ENCODE peak calls at places on chromosomes 16 and 17, in eight cellular contexts. X is HuH-7.5; N is CD8-positive, alpha-beta T cell; F is type B pancreatic cell; A is left kidney; L is stimulated activated CD4-positive, alpha-beta T cell treated with anti-CD3 and anti-CD28 coated beads, Interleukin-15, amount 100 ng/mL, for 1 hour; J is cardiac muscle cell; E is NCI-H2081. I is an unnamed sample.

GRCh38 chr16:57045694-57046381 is 46.5 kb upstream of the CPNE2 start:
- DNase-seq in X (peak; percentile 76), N (peak; percentile 68), F (no peak), A (peak; percentile 90), L (no peak), J (peak; percentile 76), E (no peak), I (peak; percentile 66)

GRCh38 chr16:2469399-2470233 is 1.5 kb upstream of the NTN3 start:
- DNase-seq in X (peak; percentile 44), N (no peak), F (no peak), A (no peak), L (no peak), J (no peak), E (no peak), I (no peak)

GRCh38 chr16:50842589-50842988 is 100.7 kb downstream of the CYLD start:
- DNase-seq in X (no peak), N (no peak), F (no peak), A (peak; percentile 28), L (no peak), J (no peak), E (no peak), I (no peak)

GRCh38 chr16:80285089-80285488 is 255.7 kb upstream of the DYNLRB2 start:
- DNase-seq in X (no peak), N (no peak), F (no peak), A (no peak), L (no peak), J (no peak), E (no peak), I (no peak)

GRCh38 chr17:37821025-37821713 is 76.3 kb upstream of the HNF1B start:
- DNase-seq in X (no peak), N (no peak), F (no peak), A (no peak), L (no peak), J (no peak), E (no peak), I (no peak)

GRCh38 chr16:54077412-54077821 is 209.2 kb downstream of the IRX3 start:
- DNase-seq in X (no peak), N (no peak), F (no peak), A (no peak), L (no peak), J (no peak), E (no peak), I (no peak)

GRCh38 chr17:887842-888214 is 91.7 kb downstream of the NXN start:
- DNase-seq in X (no peak), N (no peak), F (no peak), A (no peak), L (no peak), J (no peak), E (no peak), I (no peak)

GRCh38 chr17:4440021-4440420 is 6.3 kb downstream of the SPNS3 start:
- DNase-seq in X (no peak), N (no peak), F (no peak), A (no peak), L (no peak), J (no peak), E (no peak), I (no peak)

GRCh38 chr17:67400193-67400592 is 23.1 kb downstream of the PITPNC1 start:
- DNase-seq in X (no peak), N (no peak), F (no peak), A (peak; percentile 42), L (no peak), J (no peak), E (no peak), I (no peak)

GRCh38 chr16:67388191-67388590 is 5.1 kb downstream of the TPPP3 start:
- DNase-seq in X (no peak), N (no peak), F (no peak), A (no peak), L (no peak), J (no peak), E (no peak), I (no peak)

GRCh38 chr17:64326420-64327054 is 63.5 kb upstream of the TEX2 start:
- DNase-seq in X (no peak), N (peak; percentile 55), F (no peak), A (no peak), L (no peak), J (no peak), E (no peak), I (no peak)

GRCh38 chr17:49787932-49788442 is 494 bp upstream of the KAT7 start:
- DNase-seq in X (no peak), N (peak; percentile 58), F (no peak), A (no peak), L (no peak), J (no peak), E (no peak), I (no peak)

GRCh38 chr17:57924677-57925076 is 30.5 kb downstream of the CUEDC1 start:
- DNase-seq in X (no peak), N (no peak), F (no peak), A (peak; percentile 80), L (no peak), J (no peak), E (peak; percentile 68), I (no peak)

GRCh38 chr17:65183736-65184135 is 46.6 kb downstream of the RGS9 start:
- DNase-seq in X (no peak), N (no peak), F (no peak), A (peak; percentile 48), L (no peak), J (peak; percentile 40), E (no peak), I (no peak)

GRCh38 chr17:32519769-32520701 is 33.2 kb downstream of the CDK5R1 start:
- DNase-seq in X (peak; percentile 49), N (peak; percentile 69), F (no peak), A (peak; percentile 85), L (no peak), J (no peak), E (no peak), I (peak; percentile 61)

GRCh38 chr17:17877548-17878358 is 41.0 kb upstream of the SREBF1 start:
- DNase-seq in X (no peak), N (no peak), F (no peak), A (peak; percentile 91), L (no peak), J (peak; percentile 88), E (peak; percentile 15), I (no peak)

GRCh38 chr16:726438-727290 is at the start of the genes CCDC78 and HAGHL:
- DNase-seq in X (peak; percentile 81), N (peak; percentile 83), F (no peak), A (peak; percentile 66), L (peak; percentile 45), J (peak; percentile 71), E (no peak), I (peak; percentile 90)

GRCh38 chr17:1485311-1485747 is 7.2 kb downstream of the MYO1C start:
- DNase-seq in X (peak; percentile 59), N (no peak), F (no peak), A (peak; percentile 69), L (no peak), J (peak; percentile 73), E (no peak), I (peak; percentile 80)

GRCh38 chr16:21222495-21223337 is 10.8 kb upstream of the ANKS4B start:
- DNase-seq in X (no peak), N (no peak), F (no peak), A (peak; percentile 54), L (no peak), J (no peak), E (no peak), I (no peak)

GRCh38 chr17:50887705-50888245 is 21.6 kb upstream of the TOB1 start:
- DNase-seq in X (no peak), N (no peak), F (no peak), A (no peak), L (no peak), J (no peak), E (no peak), I (no peak)

GRCh38 chr17:31095239-31096105 is 695 bp downstream of the NF1 start:
- DNase-seq in X (no peak), N (peak; percentile 53), F (peak; percentile 78), A (peak; percentile 95), L (no peak), J (peak; percentile 65), E (peak; percentile 9), I (peak; percentile 39)

GRCh38 chr17:44362056-44362355 is 1.6 kb downstream of the FAM171A2 start:
- DNase-seq in X (no peak), N (no peak), F (no peak), A (no peak), L (no peak), J (no peak), E (no peak), I (no peak)

GRCh38 chr16:52498640-52499039 is 48.3 kb downstream of the TOX3 start:
- DNase-seq in X (no peak), N (no peak), F (no peak), A (peak; percentile 5), L (no peak), J (no peak), E (no peak), I (no peak)

GRCh38 chr16:84314814-84315213 is 20.1 kb downstream of the WFDC1 start:
- DNase-seq in X (no peak), N (no peak), F (no peak), A (no peak), L (no peak), J (no peak), E (no peak), I (no peak)

GRCh38 chr16:56252835-56253234 is 61.5 kb downstream of the GNAO1 start:
- DNase-seq in X (no peak), N (no peak), F (no peak), A (no peak), L (no peak), J (no peak), E (no peak), I (no peak)

GRCh38 chr16:55273959-55274358 is 50.0 kb upstream of the IRX6 start:
- DNase-seq in X (no peak), N (no peak), F (no peak), A (no peak), L (no peak), J (no peak), E (no peak), I (no peak)

GRCh38 chr16:27867122-27868110 is 196.1 kb downstream of the GSG1L start:
- DNase-seq in X (peak; percentile 57), N (no peak), F (peak; percentile 78), A (peak; percentile 80), L (peak; percentile 9), J (peak; percentile 84), E (peak; percentile 22), I (peak; percentile 80)

GRCh38 chr17:75128694-75129505 is 2.6 kb downstream of the NT5C start:
- DNase-seq in X (no peak), N (peak; percentile 43), F (no peak), A (no peak), L (no peak), J (no peak), E (no peak), I (no peak)

GRCh38 chr16:66484453-66485213 is 57.5 kb downstream of the BEAN1 start:
- DNase-seq in X (no peak), N (peak; percentile 46), F (peak; percentile 60), A (no peak), L (no peak), J (no peak), E (no peak), I (no peak)

GRCh38 chr16:27407158-27407557 is 5.2 kb downstream of the IL21R start:
- DNase-seq in X (no peak), N (no peak), F (no peak), A (no peak), L (no peak), J (no peak), E (no peak), I (no peak)

GRCh38 chr17:43562679-43563146 is 16.6 kb upstream of the ETV4 start:
- DNase-seq in X (no peak), N (no peak), F (no peak), A (peak; percentile 71), L (no peak), J (peak; percentile 48), E (no peak), I (no peak)

GRCh38 chr17:17020821-17021193 is 21.4 kb upstream of the MPRIP start:
- DNase-seq in X (no peak), N (no peak), F (no peak), A (no peak), L (no peak), J (no peak), E (no peak), I (no peak)

GRCh38 chr17:68176770-68177169 is 71.1 kb upstream of the AMZ2 start:
- DNase-seq in X (no peak), N (no peak), F (peak; percentile 45), A (peak; percentile 50), L (no peak), J (no peak), E (no peak), I (no peak)

GRCh38 chr16:2288701-2289100 is 20.8 kb upstream of the RNPS1 start:
- DNase-seq in X (no peak), N (no peak), F (no peak), A (no peak), L (no peak), J (no peak), E (no peak), I (no peak)

I was measured in GM13977.